ENCODE peak calls at places on chromosomes 3 and 15, in seven cellular contexts. U is prostate gland, E is BE2C, R is IMR-90, J is HFFc6, V is tibial artery, L is AG10803. B is an unnamed sample.

GRCh38 chr3:197216169-197216860 is 82.1 kb downstream of the DLG1 start:
- DNase-seq in J (peak; percentile 43), R (peak; percentile 75), U (no peak), L (peak; percentile 81), V (no peak), E (no peak), B (no peak)

GRCh38 chr15:25691544-25692430 is 171.3 kb downstream of the ATP10A start:
- DNase-seq in U (no peak), V (peak; percentile 19), J (peak; percentile 29), E (no peak), L (peak; percentile 32), R (peak; percentile 31), B (no peak)

GRCh38 chr15:77531191-77532000 is 101.3 kb downstream of the LINGO1 start:
- DNase-seq in J (no peak), E (no peak), U (no peak), V (no peak), R (no peak), L (no peak), B (no peak)

GRCh38 chr3:140129885-140130284 is 194.9 kb downstream of the CLSTN2 start:
- DNase-seq in E (no peak), R (no peak), J (no peak), L (no peak), U (no peak), V (no peak), B (no peak)

GRCh38 chr3:133958071-133958806 is 62.6 kb upstream of the RAB6B start:
- DNase-seq in J (no peak), U (no peak), V (no peak), R (no peak), L (no peak), E (no peak), B (no peak)

GRCh38 chr3:172204716-172205115 is 165.3 kb downstream of the FNDC3B start:
- DNase-seq in J (no peak), R (no peak), L (no peak), E (no peak), V (no peak), U (no peak), B (no peak)

GRCh38 chr3:115835946-115836345 is 212.6 kb downstream of the GAP43 start:
- DNase-seq in J (no peak), L (no peak), V (no peak), R (peak; percentile 7), E (no peak), U (no peak), B (no peak)

GRCh38 chr3:69143605-69144004 is 21.2 kb upstream of the LMOD3 start:
- DNase-seq in L (peak; percentile 33), E (no peak), V (no peak), J (no peak), R (peak; percentile 18), U (no peak), B (no peak)

GRCh38 chr15:25175033-25175788 is 220.4 kb downstream of the SNRPN start:
- DNase-seq in L (no peak), V (no peak), E (peak; percentile 2), U (no peak), R (no peak), J (no peak), B (peak; percentile 8)

GRCh38 chr3:165638066-165638465 is 199.2 kb downstream of the BCHE start:
- DNase-seq in V (no peak), U (no peak), L (no peak), J (no peak), E (no peak), R (peak; percentile 28), B (no peak)

GRCh38 chr3:43707998-43708397 is 17.3 kb downstream of the ABHD5 start:
- DNase-seq in V (no peak), J (peak; percentile 92), E (no peak), L (peak; percentile 86), U (no peak), R (peak; percentile 96), B (no peak)
- TF ChIP-seq CTCF in V (no peak), J (no peak), E (no peak), L (no peak), U (no peak), R (no peak), B (no peak)

GRCh38 chr3:54773251-54773650 is 154.6 kb downstream of the LRTM1 start:
- DNase-seq in U (no peak), L (peak; percentile 44), E (no peak), V (no peak), J (no peak), R (no peak), B (no peak)

GRCh38 chr3:54771050-54771449 is 156.8 kb downstream of the LRTM1 start:
- DNase-seq in R (no peak), J (no peak), V (no peak), L (no peak), U (no peak), E (peak; percentile 38), B (no peak)

GRCh38 chr3:54772046-54772445 is 155.8 kb downstream of the LRTM1 start:
- DNase-seq in L (peak; percentile 29), E (no peak), U (no peak), R (no peak), V (no peak), J (no peak), B (no peak)

GRCh38 chr3:54776601-54777000 is 151.3 kb downstream of the LRTM1 start:
- DNase-seq in U (no peak), E (no peak), J (no peak), L (no peak), V (no peak), R (no peak), B (no peak)

DNA sequence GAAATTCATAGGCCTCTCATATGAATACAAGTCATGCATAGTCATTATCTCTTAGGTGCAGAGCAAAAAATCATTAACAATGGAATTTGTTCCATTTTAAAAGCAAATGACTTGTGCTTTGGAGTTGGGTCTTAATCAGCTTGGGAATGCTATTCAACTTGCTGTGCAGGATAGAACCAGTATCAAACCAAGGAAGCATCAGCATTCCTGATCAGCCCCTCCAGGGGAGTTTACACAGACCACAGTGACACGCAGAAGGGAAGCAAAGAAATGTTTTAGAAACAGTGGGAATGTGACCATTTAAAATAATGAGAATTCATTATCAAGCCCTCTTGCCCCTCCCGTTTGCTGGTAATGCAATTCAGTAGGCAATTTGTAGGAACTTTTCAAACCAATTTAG is 155.2 kb downstream of the LRTM1 start:
- DNase-seq in V (no peak), U (no peak), E (no peak), R (no peak), J (no peak), L (no peak), B (no peak)
- TF ChIP-seq CTCF in V (no peak), U (no peak), E (no peak), R (no peak), J (no peak), L (no peak), B (no peak)

GRCh38 chr3:25266677-25267076 is 161.4 kb upstream of the RARB start:
- DNase-seq in R (no peak), L (no peak), J (no peak), U (no peak), E (no peak), V (no peak), B (no peak)

GRCh38 chr3:25262322-25262721 is 165.7 kb upstream of the RARB start:
- DNase-seq in R (no peak), V (no peak), E (no peak), L (no peak), U (peak; percentile 28), J (no peak), B (no peak)

GRCh38 chr3:25259871-25260270 is 168.2 kb upstream of the RARB start:
- DNase-seq in L (no peak), U (peak; percentile 54), V (peak; percentile 32), E (no peak), J (no peak), R (no peak), B (no peak)

DNA sequence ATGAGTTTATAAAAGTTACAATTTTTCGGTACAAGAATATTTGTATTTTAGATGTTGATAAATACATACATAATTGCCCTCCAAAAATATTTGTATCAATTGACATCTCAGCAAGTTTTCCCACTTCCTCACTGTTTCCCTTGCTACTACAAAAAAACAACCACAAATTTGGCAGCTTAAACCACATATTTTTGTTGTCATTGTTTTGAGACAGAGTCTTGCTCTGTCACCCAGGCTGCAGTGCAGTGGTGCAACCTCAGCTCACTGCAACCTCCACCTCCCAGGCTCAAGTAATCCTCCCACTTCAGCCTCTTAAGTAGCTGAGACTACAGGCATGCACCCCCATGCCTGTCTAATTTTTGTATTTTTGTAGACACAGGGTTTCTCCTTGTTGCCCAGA is 162.8 kb upstream of the RARB start:
- DNase-seq in V (no peak), R (no peak), E (no peak), J (no peak), U (no peak), L (no peak), B (no peak)
- TF ChIP-seq CTCF in V (no peak), R (no peak), E (no peak), J (no peak), U (no peak), L (no peak), B (no peak)

GRCh38 chr3:10286596-10287295 is 6.0 kb downstream of the GHRL start:
- DNase-seq in V (peak; percentile 49), U (peak; percentile 42), E (no peak), L (peak; percentile 11), R (peak; percentile 74), J (peak; percentile 58), B (no peak)
- TF ChIP-seq CTCF in V (peak; percentile 31), U (peak; percentile 13), E (no peak), L (no peak), R (peak; percentile 57), J (peak; percentile 74), B (peak; percentile 21)

B was measured in natural killer cell.